ENCODE peak calls at places on chromosome 21, in four cellular contexts. B, W, J and X are unnamed samples.

GRCh38 chr21:15631342-15631741 is 98.4 kb upstream of the USP25 start:
- DNase-seq in B (peak), J (no peak), W (no peak), X (no peak)

GRCh38 chr21:33938381-33938780 is 22.8 kb upstream of the ATP5PO start:
- DNase-seq in W (no peak), B (no peak), J (no peak), X (no peak)

GRCh38 chr21:19541612-19542011 is 1138.0 kb upstream of the TMPRSS15 start:
- DNase-seq in J (no peak), B (no peak), W (no peak), X (no peak)

GRCh38 chr21:23817337-23817736 is 1789.9 kb downstream of the MRPL39 start:
- DNase-seq in B (no peak), J (no peak), W (no peak), X (no peak)

GRCh38 chr21:29332461-29333354 is 34.0 kb downstream of the BACH1 start:
- DNase-seq in J (no peak), W (no peak), B (peak), X (no peak)

GRCh38 chr21:34715518-34715917 is 46.7 kb downstream of the CLIC6 start:
- DNase-seq in B (no peak), W (no peak), J (no peak), X (no peak)

GRCh38 chr21:35530726-35531125 is 481.6 kb upstream of the RUNX1 start:
- DNase-seq in B (no peak), W (no peak), J (no peak), X (no peak)

GRCh38 chr21:34649400-34649799 is 19.4 kb upstream of the CLIC6 start:
- DNase-seq in J (no peak), B (no peak), W (no peak), X (no peak)

GRCh38 chr21:43338951-43339350 is 88.0 kb downstream of the SIK1 start:
- DNase-seq in B (no peak), J (no peak), W (no peak), X (no peak)

GRCh38 chr21:41687633-41688032 is 79.2 kb downstream of the RIPK4 start:
- DNase-seq in W (no peak), B (no peak), J (no peak), X (no peak)

GRCh38 chr21:17690078-17690494 is 77.4 kb upstream of the BTG3 start:
- DNase-seq in W (no peak), J (no peak), B (no peak), X (no peak)

GRCh38 chr21:18987515-18988026 is 584.0 kb upstream of the TMPRSS15 start:
- DNase-seq in W (no peak), B (no peak), J (no peak), X (no peak)

GRCh38 chr21:39182484-39183271 is 573 bp downstream of the PSMG1 start:
- DNase-seq in B (no peak), W (peak), J (peak), X (no peak)

GRCh38 chr21:39183272-39184049 is at the start of gene PSMG1:
- DNase-seq in W (peak), J (peak), B (peak), X (peak)

GRCh38 chr21:39181205-39181818 is 1.9 kb downstream of the PSMG1 start:
- DNase-seq in W (no peak), B (no peak), J (no peak), X (no peak)

GRCh38 chr21:39182016-39182415 is 1.2 kb downstream of the PSMG1 start:
- DNase-seq in B (no peak), J (no peak), W (no peak), X (no peak)

GRCh38 chr21:39180429-39181019 is 2.7 kb downstream of the PSMG1 start:
- DNase-seq in B (no peak), J (no peak), W (no peak), X (no peak)
- TF ChIP-seq CTCF in B (peak), J (no peak), W (peak), X (no peak)

GRCh38 chr21:36994501-36995189 is 11.9 kb upstream of the RIPPLY3 start:
- DNase-seq in J (no peak), W (peak), B (no peak), X (no peak)
- TF ChIP-seq CTCF in J (no peak), W (no peak), B (peak), X (no peak)

GRCh38 chr21:44551290-44552015 is at the start of gene KRTAP10-2:
- DNase-seq in J (no peak), W (peak), B (no peak), X (no peak)
- TF ChIP-seq CTCF in J (no peak), W (no peak), B (no peak), X (no peak)

DNA sequence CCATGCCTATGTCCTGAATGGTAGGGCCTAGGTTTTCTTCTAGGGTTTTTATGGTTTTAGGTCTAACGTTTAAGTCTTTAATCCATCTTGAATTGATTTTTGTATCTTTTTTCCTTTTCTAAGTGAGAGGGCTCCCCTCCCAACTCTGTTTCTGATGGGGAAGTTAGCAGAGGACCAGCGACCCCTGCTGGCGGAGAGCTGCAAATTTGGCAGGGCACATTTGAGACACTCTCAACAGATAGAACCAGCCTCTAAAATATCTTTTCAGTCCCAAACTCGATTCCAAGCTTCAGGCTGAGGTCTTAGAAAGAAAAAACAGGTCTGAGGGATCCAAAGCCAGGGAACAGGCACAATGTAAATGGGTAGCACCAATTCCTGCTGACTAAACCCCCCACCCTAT is 32.5 kb downstream of the LRRC3 start:
- DNase-seq in B (peak), J (no peak), W (no peak), X (no peak)
- TF ChIP-seq CTCF in B (peak), J (no peak), W (peak), X (peak)

GRCh38 chr21:25573409-25574206 is 33.7 kb downstream of the MRPL39 start:
- DNase-seq in B (peak), W (no peak), J (no peak), X (peak)
- TF ChIP-seq CTCF in B (no peak), W (no peak), J (no peak), X (no peak)

DNA sequence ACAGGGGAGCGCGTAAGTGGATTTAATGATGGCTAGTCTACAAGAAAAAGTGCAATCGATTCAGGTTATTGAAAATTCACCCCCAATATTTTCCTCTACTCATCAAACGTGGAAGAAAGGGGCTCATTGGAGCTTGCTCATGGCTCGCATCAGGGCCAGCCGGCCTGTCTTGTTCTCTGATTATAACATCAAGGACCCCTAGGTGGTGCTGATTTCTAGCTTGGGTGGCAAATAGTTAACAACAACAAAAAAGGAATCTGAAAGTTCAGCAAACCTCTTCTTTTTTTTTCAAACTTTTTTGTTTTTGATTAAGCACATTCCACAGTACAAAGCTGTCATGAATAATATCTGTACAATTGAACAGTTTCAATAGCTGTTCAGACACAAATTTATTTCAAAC is 35.8 kb upstream of the SOD1 start:
- DNase-seq in J (no peak), W (no peak), B (no peak), X (no peak)
- TF ChIP-seq CTCF in J (no peak), W (no peak), B (no peak), X (no peak)